ENCODE peak calls at places on chromosomes 13 and 19, in six cellular contexts. X, B, Y, F, R and Q are unnamed samples. For H3K36me3, the result is how much of the 10 kb centered on the place peaks cover.

GRCh38 chr13:95020298-95020987 is 280.8 kb downstream of the ABCC4 start:
- DNase-seq in X (no peak), B (no peak), Y (no peak), F (no peak), R (no peak), Q (peak)

GRCh38 chr19:5801796-5802616 is 2.9 kb upstream of the NRTN start:
- DNase-seq in X (peak), B (no peak), Y (no peak), F (no peak), R (no peak), Q (no peak)

GRCh38 chr19:6587093-6587820 is 3.7 kb downstream of the CD70 start:
- DNase-seq in X (peak), B (no peak), Y (no peak), F (no peak), R (peak), Q (no peak)

GRCh38 chr13:43493496-43494000 is 293.2 kb downstream of the ENOX1 start:
- DNase-seq in X (no peak), B (no peak), Y (no peak), F (no peak), R (no peak), Q (peak)

GRCh38 chr13:40876020-40876738 is 86.8 kb downstream of the SLC25A15 start:
- DNase-seq in X (no peak), B (no peak), Y (no peak), F (no peak), R (peak), Q (peak)

GRCh38 chr19:31354919-31355318 is 5.7 kb upstream of the TSHZ3 start:
- DNase-seq in X (no peak), B (no peak), Y (no peak), F (no peak), R (no peak), Q (no peak)

GRCh38 chr19:39438270-39438934 is 2.7 kb upstream of the RPS16 start:
- DNase-seq in X (no peak), B (no peak), Y (no peak), F (no peak), R (no peak), Q (peak)

GRCh38 chr19:45564131-45564780 is 20.3 kb downstream of the OPA3 start:
- DNase-seq in X (no peak), B (no peak), Y (peak), F (no peak), R (peak), Q (no peak)

GRCh38 chr13:97948041-97948440 is 5.4 kb upstream of the IPO5 start:
- DNase-seq in X (no peak), B (no peak), Y (no peak), F (no peak), R (no peak), Q (peak)

GRCh38 chr19:3832001-3832400 is 36.8 kb downstream of the ZFR2 start:
- DNase-seq in X (no peak), B (no peak), Y (no peak), F (no peak), R (no peak), Q (no peak)

GRCh38 chr19:33678796-33679195 is 57.0 kb downstream of the CHST8 start:
- DNase-seq in X (no peak), B (no peak), Y (no peak), F (no peak), R (no peak), Q (no peak)

GRCh38 chr13:31209172-31209818 is 9.5 kb downstream of the B3GLCT start:
- DNase-seq in X (peak), B (peak), Y (peak), F (peak), R (no peak), Q (no peak)

GRCh38 chr13:113947321-113948033 is 26.4 kb downstream of the C13orf46 start:
- DNase-seq in X (peak), B (peak), Y (peak), F (peak), R (no peak), Q (peak)

GRCh38 chr13:52984881-52985363 is 43.7 kb upstream of the OLFM4 start:
- DNase-seq in X (no peak), B (no peak), Y (no peak), F (no peak), R (peak), Q (no peak)

GRCh38 chr19:3403489-3404323 is 37.3 kb downstream of the NFIC start:
- DNase-seq in X (peak), B (peak), Y (peak), F (peak), R (no peak), Q (no peak)

GRCh38 chr19:40302224-40303011 is 17.3 kb upstream of the AKT2 start:
- DNase-seq in X (no peak), B (no peak), Y (no peak), F (no peak), R (no peak), Q (peak)

GRCh38 chr13:38372818-38373217 is 23.2 kb downstream of the UFM1 start:
- DNase-seq in X (no peak), B (no peak), Y (no peak), F (no peak), R (no peak), Q (no peak)

GRCh38 chr13:79645569-79645968 is 164.6 kb downstream of the NDFIP2 start:
- DNase-seq in X (no peak), B (no peak), Y (no peak), F (no peak), R (no peak), Q (no peak)

GRCh38 chr13:50993371-50993770 is 83.8 kb downstream of the RNASEH2B start:
- DNase-seq in X (no peak), B (no peak), Y (no peak), F (no peak), R (no peak), Q (no peak)

GRCh38 chr13:50149932-50150331 is 134.7 kb downstream of the KCNRG start:
- DNase-seq in X (peak), B (peak), Y (no peak), F (peak), R (no peak), Q (no peak)

GRCh38 chr19:6663236-6664187 is 6.4 kb downstream of the TNFSF14 start:
- DNase-seq in X (peak), B (no peak), Y (no peak), F (no peak), R (no peak), Q (no peak)

GRCh38 chr13:33125821-33126570 is 109.8 kb downstream of the KL start:
- DNase-seq in X (peak), B (peak), Y (peak), F (peak), R (peak), Q (peak)

GRCh38 chr19:36266375-36266961 is 51.6 kb downstream of the ZNF146 start:
- DNase-seq in X (no peak), B (no peak), Y (no peak), F (no peak), R (no peak), Q (no peak)

GRCh38 chr19:45640849-45641273 is 1.7 kb upstream of the EML2 start:
- DNase-seq in X (no peak), B (peak), Y (no peak), F (no peak), R (no peak), Q (peak)

GRCh38 chr13:108427355-108427754 is 157.8 kb downstream of the TNFSF13B start:
- DNase-seq in X (no peak), B (no peak), Y (no peak), F (no peak), R (no peak), Q (peak)

GRCh38 chr13:92745233-92745632 is 481.4 kb upstream of the GPC6 start:
- DNase-seq in X (no peak), B (no peak), Y (no peak), F (no peak), R (no peak), Q (peak)

GRCh38 chr13:44305845-44306244 is 67.8 kb upstream of the SERP2 start:
- DNase-seq in X (no peak), B (peak), Y (no peak), F (no peak), R (no peak), Q (peak)

GRCh38 chr13:87536499-87536898 is 134.7 kb upstream of the SLITRK5 start:
- DNase-seq in X (no peak), B (no peak), Y (no peak), F (no peak), R (no peak), Q (no peak)

GRCh38 chr13:99843872-99844271 is 127.7 kb downstream of the ZIC5 start:
- DNase-seq in X (no peak), B (no peak), Y (no peak), F (no peak), R (no peak), Q (no peak)

GRCh38 chr19:3073931-3074595 is 11.8 kb upstream of the TLE5 start:
- DNase-seq in X (peak), B (no peak), Y (no peak), F (no peak), R (no peak), Q (no peak)

GRCh38 chr13:99367106-99367616 is 60.0 kb upstream of the GPR183 start:
- DNase-seq in X (no peak), B (no peak), Y (no peak), F (no peak), R (no peak), Q (no peak)

GRCh38 chr13:45807520-45808099 is 43.9 kb downstream of the SIAH3 start:
- DNase-seq in X (peak), B (peak), Y (no peak), F (no peak), R (peak), Q (peak)

GRCh38 chr13:99153219-99153618 is 47.4 kb upstream of the UBAC2 start:
- DNase-seq in X (peak), B (no peak), Y (no peak), F (no peak), R (no peak), Q (peak)

GRCh38 chr13:22014469-22014868 is 343.6 kb downstream of the FGF9 start:
- DNase-seq in X (no peak), B (no peak), Y (no peak), F (no peak), R (no peak), Q (peak)

GRCh38 chr19:50658438-50659317 is 9.4 kb downstream of the C19orf81 start:
- DNase-seq in X (peak), B (peak), Y (peak), F (peak), R (no peak), Q (no peak)

GRCh38 chr13:99421758-99422555 is 79.3 kb upstream of the TM9SF2 start:
- DNase-seq in X (no peak), B (no peak), Y (no peak), F (no peak), R (no peak), Q (no peak)

DNA sequence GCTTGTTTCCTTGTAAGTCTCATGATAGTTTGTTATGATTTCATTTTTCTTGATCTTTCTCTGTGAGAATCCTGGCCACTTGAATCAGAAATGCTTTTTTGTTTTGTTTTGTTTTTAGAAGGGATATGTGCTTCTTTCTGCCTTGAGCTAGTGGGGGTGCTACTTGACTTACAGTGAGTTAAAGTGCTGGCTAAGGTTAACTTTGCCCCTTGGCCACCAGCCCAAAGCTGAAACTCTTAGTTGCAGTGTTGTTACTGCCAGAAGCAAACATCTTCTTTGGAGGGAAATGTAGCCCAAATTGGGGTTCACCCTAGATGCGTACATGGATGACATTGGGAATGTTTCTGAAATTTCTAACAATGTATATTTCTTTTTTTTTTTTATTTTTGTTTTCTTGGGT is 57.4 kb downstream of the TDRD3 start:
- DNase-seq in X (no peak), B (no peak), Y (no peak), F (no peak), R (no peak), Q (no peak)
- H3K36me3 ChIP-seq in X (under half), B (under half), Y (under half), F (under half), R (under half), Q (under half)

DNA sequence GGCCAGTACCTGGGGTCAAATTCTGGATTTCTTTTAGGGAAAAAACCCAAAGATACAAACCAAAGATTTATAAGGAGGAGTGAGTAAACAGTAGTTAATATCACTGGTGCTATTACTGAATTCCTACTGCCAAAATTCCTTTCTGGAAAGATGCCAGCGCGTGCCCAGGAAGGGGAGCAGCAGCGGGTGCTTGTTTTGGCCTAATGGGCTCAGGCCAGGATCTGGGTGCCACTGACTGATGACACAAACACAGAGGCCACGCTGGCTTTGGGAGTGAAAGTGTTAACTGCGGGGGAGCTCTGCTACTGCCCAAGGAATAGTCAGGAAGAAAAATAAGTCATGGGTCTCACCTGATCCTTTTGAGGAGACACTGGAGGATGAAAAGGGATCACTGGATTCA is 61.2 kb downstream of the KLF2 start:
- DNase-seq in X (no peak), B (peak), Y (no peak), F (no peak), R (no peak), Q (no peak)
- H3K36me3 ChIP-seq in X (under half), B (under half), Y (under half), F (under half), R (half or more), Q (under half)

GRCh38 chr13:111482806-111483620 is 162.6 kb downstream of the TEX29 start:
- DNase-seq in X (no peak), B (no peak), Y (no peak), F (no peak), R (no peak), Q (no peak)

GRCh38 chr13:111483621-111483987 is 163.2 kb downstream of the TEX29 start:
- DNase-seq in X (no peak), B (no peak), Y (no peak), F (no peak), R (no peak), Q (no peak)

GRCh38 chr13:111480503-111480902 is 160.1 kb downstream of the TEX29 start:
- DNase-seq in X (no peak), B (no peak), Y (no peak), F (no peak), R (no peak), Q (no peak)

GRCh38 chr13:111480976-111481375 is 160.5 kb downstream of the TEX29 start:
- DNase-seq in X (no peak), B (peak), Y (no peak), F (no peak), R (no peak), Q (no peak)

DNA sequence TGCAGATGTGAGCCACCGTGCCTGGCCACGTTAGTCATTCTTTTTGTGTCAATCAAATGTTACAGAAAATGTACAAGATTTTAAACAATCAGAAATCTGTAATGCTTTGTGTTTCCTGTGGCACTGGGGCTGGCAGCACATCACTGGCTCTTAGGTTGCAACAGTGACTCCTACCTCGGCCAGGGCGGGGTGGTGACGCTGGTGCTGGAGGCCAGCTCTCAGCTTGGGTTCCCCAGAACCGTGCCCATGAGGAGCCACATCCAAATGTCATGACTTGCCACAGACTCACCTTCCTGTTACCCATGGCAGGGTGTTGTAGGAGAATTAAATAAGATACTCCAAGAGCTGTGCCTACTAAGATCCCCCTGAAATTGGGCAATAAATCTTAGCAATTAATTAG is 161.7 kb downstream of the TEX29 start:
- DNase-seq in X (no peak), B (no peak), Y (no peak), F (no peak), R (no peak), Q (no peak)
- H3K36me3 ChIP-seq in X (under half), B (under half), Y (under half), F (under half), R (under half), Q (under half)

GRCh38 chr19:17160908-17161307 is 54.2 kb upstream of the USE1 start:
- DNase-seq in X (no peak), B (no peak), Y (no peak), F (no peak), R (no peak), Q (no peak)

GRCh38 chr19:17164644-17165043 is 50.5 kb upstream of the USE1 start:
- DNase-seq in X (no peak), B (no peak), Y (no peak), F (no peak), R (no peak), Q (no peak)

GRCh38 chr19:17162580-17162979 is 52.6 kb upstream of the USE1 start:
- DNase-seq in X (no peak), B (no peak), Y (no peak), F (no peak), R (no peak), Q (no peak)

GRCh38 chr19:17163652-17164051 is 51.5 kb upstream of the USE1 start:
- DNase-seq in X (no peak), B (no peak), Y (no peak), F (no peak), R (no peak), Q (no peak)

DNA sequence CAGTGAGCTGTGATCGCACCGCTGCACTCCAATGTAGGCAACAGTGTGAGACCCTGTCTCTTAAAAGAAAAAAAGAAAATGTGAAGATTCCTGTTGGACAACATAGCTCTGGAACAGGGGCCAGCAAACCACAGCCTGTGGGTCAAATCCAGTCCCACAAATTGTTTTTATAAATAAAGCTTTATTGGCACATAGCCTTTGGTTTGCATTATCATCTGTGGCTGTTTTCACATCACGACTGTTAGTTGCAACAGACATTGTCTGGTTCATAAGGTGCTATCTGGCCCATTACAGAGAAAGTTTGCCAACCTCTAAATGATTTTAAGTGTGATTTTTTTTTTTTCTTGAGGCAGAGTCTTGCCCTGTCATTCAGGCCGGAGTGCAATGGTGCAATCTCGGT is 49.4 kb upstream of the USE1 start:
- DNase-seq in X (no peak), B (no peak), Y (no peak), F (no peak), R (no peak), Q (no peak)
- H3K36me3 ChIP-seq in X (under half), B (under half), Y (half or more), F (under half), R (half or more), Q (under half)

GRCh38 chr19:16227837-16228636 is 30.3 kb downstream of the AP1M1 start:
- DNase-seq in X (no peak), B (no peak), Y (peak), F (no peak), R (no peak), Q (no peak)

GRCh38 chr19:16226184-16226591 is 28.5 kb downstream of the AP1M1 start:
- DNase-seq in X (no peak), B (no peak), Y (peak), F (no peak), R (no peak), Q (no peak)

GRCh38 chr19:16229322-16229641 is 31.6 kb downstream of the AP1M1 start:
- DNase-seq in X (no peak), B (no peak), Y (no peak), F (no peak), R (no peak), Q (no peak)

GRCh38 chr19:16226878-16227836 is 29.4 kb downstream of the AP1M1 start:
- DNase-seq in X (no peak), B (no peak), Y (peak), F (no peak), R (no peak), Q (no peak)

GRCh38 chr19:16228637-16229321 is 31.1 kb downstream of the AP1M1 start:
- DNase-seq in X (no peak), B (no peak), Y (no peak), F (no peak), R (no peak), Q (no peak)
- H3K36me3 ChIP-seq in X (under half), B (under half), Y (half or more), F (under half), R (under half), Q (under half)

DNA sequence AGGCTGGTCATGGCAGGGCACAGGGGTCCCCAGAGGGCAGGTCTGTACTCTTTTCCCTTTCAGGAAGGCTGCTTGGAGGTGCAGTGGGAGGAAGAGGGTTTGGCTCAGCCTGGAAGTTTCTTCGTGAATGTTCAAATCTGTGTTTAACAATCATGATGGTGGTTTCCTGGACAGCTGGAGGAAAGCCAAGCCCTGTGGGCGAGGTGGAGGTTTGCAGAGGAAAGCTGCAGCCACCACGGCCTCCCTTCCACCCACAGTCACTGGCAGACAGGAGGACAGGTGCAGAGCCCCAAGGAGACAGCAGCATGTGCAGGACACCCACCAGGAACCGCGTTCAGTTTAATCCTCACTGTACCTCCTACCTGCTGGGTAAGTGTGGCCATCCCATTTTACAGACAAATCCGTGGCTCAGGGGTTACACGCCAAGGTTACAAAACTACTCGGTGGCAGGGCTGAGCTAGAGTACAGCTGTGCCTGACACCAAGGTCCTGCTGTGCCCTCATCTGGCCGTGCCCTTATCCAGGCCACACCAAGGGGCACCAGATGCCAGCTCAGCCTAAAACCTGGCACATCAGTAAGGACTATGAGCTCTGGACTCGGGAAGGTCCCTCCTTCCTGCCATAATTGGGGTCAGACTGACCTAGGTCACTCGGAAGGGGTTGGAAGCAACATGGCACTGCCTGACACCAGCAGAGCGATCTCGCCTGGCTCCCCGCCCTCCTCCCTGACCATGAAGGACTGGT is 34.1 kb downstream of the SUGP2 start:
- DNase-seq in X (peak), B (no peak), Y (no peak), F (no peak), R (no peak), Q (peak)
- H3K36me3 ChIP-seq in X (under half), B (under half), Y (half or more), F (under half), R (under half), Q (under half)